ENCODE peak calls at places on chromosomes 11 and 22, in nine cellular contexts. D is esophagus squamous epithelium, N is HCT116, F is sigmoid colon, I is body of pancreas, Q is A549, G is gastrocnemius medialis, V is upper lobe of left lung, O is GM12892. Y is an unnamed sample.

GRCh38 chr11:5043385-5043784 is 2.9 kb upstream of the OR52J3 start:
- DNase-seq in Q (no peak), I (no peak), D (no peak), O (no peak), G (no peak), F (no peak), N (no peak), V (no peak), Y (no peak)

GRCh38 chr11:70122490-70123198 is 44.5 kb downstream of the ANO1 start:
- DNase-seq in F (no peak), G (no peak), N (no peak), Q (no peak), V (no peak), D (no peak), I (no peak), O (no peak), Y (no peak)

GRCh38 chr11:92376146-92376599 is 151.6 kb downstream of the FAT3 start:
- DNase-seq in V (no peak), G (no peak), N (no peak), Q (peak; percentile 45), I (no peak), D (no peak), O (no peak), F (no peak), Y (no peak)

GRCh38 chr11:13073119-13073981 is 64.2 kb downstream of the RASSF10 start:
- DNase-seq in V (peak; percentile 30), I (no peak), Q (peak; percentile 91), F (no peak), O (no peak), G (no peak), D (no peak), N (peak; percentile 76), Y (no peak)

GRCh38 chr22:19357270-19358105 is 66.0 kb upstream of the CLTCL1 start:
- DNase-seq in D (no peak), G (no peak), F (no peak), Q (no peak), I (no peak), O (no peak), V (no peak), N (no peak), Y (no peak)

GRCh38 chr11:85299247-85299646 is 327.9 kb downstream of the DLG2 start:
- DNase-seq in F (no peak), O (no peak), Q (peak; percentile 75), G (no peak), D (no peak), I (no peak), N (no peak), V (no peak), Y (no peak)

GRCh38 chr11:2169001-2169370 is 2.6 kb downstream of the TH start:
- DNase-seq in Q (no peak), I (no peak), F (no peak), D (no peak), O (no peak), V (peak; percentile 62), N (no peak), G (no peak), Y (no peak)

GRCh38 chr11:26187639-26188038 is 144.3 kb upstream of the ANO3 start:
- DNase-seq in G (no peak), V (no peak), F (no peak), Q (peak; percentile 30), I (peak; percentile 7), O (no peak), D (no peak), N (no peak), Y (peak; percentile 33)

GRCh38 chr11:33835143-33835878 is 56.6 kb downstream of the LMO2 start:
- DNase-seq in V (no peak), G (no peak), I (no peak), O (no peak), D (no peak), Q (peak; percentile 69), F (no peak), N (peak; percentile 48), Y (no peak)

GRCh38 chr11:110091995-110092576 is 1.1 kb upstream of the ZC3H12C start:
- DNase-seq in N (peak; percentile 3), V (no peak), I (no peak), F (no peak), O (no peak), G (no peak), Q (no peak), D (no peak), Y (no peak)

GRCh38 chr22:46233231-46233630 is 16.9 kb downstream of the CDPF1 start:
- DNase-seq in V (no peak), G (peak; percentile 45), I (peak; percentile 77), N (no peak), D (no peak), Q (no peak), O (no peak), F (peak; percentile 76), Y (peak; percentile 30)

GRCh38 chr11:118757881-118758399 is 33.0 kb downstream of the DDX6 start:
- DNase-seq in G (no peak), I (no peak), O (no peak), F (no peak), V (no peak), Q (peak; percentile 3), N (no peak), D (no peak), Y (no peak)

GRCh38 chr11:64900263-64900678 is 16.7 kb downstream of the ATG2A start:
- DNase-seq in D (no peak), G (no peak), Q (peak; percentile 46), V (peak; percentile 64), F (no peak), I (peak; percentile 55), N (no peak), O (no peak), Y (no peak)
- TF ChIP-seq POLR2A in D (no peak), G (no peak), Q (no peak), V (no peak), F (no peak), I (peak; percentile 9), N (no peak), O (no peak), Y (no peak)

GRCh38 chr11:73872746-73873412 is 3.8 kb downstream of the COA4 start:
- DNase-seq in N (no peak), G (no peak), D (no peak), I (no peak), F (no peak), V (peak; percentile 47), Q (no peak), O (no peak), Y (no peak)

GRCh38 chr11:73866586-73866996 is 10.1 kb downstream of the COA4 start:
- DNase-seq in D (no peak), I (peak; percentile 26), F (peak; percentile 89), V (no peak), N (peak; percentile 12), G (peak; percentile 9), Q (peak; percentile 65), O (no peak), Y (peak; percentile 33)

GRCh38 chr11:73870261-73870660 is 6.4 kb downstream of the COA4 start:
- DNase-seq in I (no peak), F (no peak), G (no peak), Q (no peak), V (no peak), D (no peak), N (no peak), O (no peak), Y (no peak)

GRCh38 chr11:73866095-73866579 is 10.5 kb downstream of the COA4 start:
- DNase-seq in Q (no peak), I (no peak), O (no peak), N (no peak), D (no peak), F (no peak), V (no peak), G (no peak), Y (no peak)

GRCh38 chr11:73869234-73869949 is 7.3 kb downstream of the COA4 start:
- DNase-seq in F (no peak), G (no peak), Q (peak; percentile 49), O (no peak), I (no peak), D (no peak), V (no peak), N (no peak), Y (no peak)
- TF ChIP-seq POLR2A in F (no peak), G (no peak), Q (no peak), O (no peak), I (no peak), D (no peak), V (no peak), N (no peak), Y (no peak)

DNA sequence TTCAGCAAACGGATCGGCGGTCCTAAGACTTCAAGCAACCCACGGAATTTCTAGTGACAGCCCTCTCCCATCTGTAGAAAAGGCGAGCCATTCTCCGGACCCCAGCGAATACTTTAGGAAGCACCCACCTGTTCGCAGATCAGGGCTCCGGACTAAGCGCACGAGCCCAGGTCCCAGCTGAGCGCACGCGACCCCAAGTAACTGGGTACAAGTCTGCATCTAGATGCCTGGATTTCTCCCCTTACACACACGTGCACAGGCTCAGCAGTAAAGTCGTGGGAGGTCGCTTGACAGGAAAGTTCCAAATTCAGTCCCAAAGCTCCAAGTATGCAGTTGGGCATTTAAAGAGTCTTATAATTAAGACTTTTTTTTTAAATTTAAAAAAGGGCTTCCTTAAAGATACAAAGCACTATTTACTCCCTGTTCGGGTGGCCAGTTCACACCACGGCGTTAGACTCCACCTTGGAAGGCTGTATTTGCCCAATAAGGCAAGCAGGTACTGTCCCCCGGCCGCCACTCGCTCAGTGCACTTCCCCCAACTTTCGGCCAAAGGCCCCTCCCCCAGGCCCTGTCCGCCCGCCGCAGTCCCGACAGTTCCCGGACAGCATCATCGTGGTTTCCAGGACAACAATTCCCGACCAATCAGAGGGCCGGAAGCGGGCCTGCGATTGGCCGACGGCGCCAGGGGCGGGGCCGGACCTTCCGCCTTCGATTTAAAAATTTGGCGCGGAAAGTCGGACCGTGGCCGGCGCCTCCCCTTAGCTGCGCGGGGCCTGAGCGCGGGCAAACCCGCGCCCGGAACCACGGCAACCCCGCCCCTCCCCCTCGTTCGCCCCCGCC is at the start of gene E2F8:
- DNase-seq in O (peak; percentile 92), Q (peak; percentile 95), V (peak; percentile 97), G (peak; percentile 93), I (peak; percentile 94), D (peak; percentile 46), N (peak; percentile 93), F (peak; percentile 90), Y (peak; percentile 97)
- TF ChIP-seq POLR2A in O (peak; percentile 30), Q (no peak), V (no peak), G (peak; percentile 52), I (no peak), D (no peak), N (no peak), F (no peak), Y (no peak)

GRCh38 chr11:63813035-63813562 is at the start of gene SPINDOC:
- DNase-seq in V (peak; percentile 96), N (no peak), O (peak; percentile 93), I (peak; percentile 74), F (peak; percentile 90), G (peak; percentile 56), Q (peak; percentile 60), D (no peak), Y (peak; percentile 35)
- TF ChIP-seq POLR2A in V (peak; percentile 62), N (peak; percentile 61), O (peak; percentile 79), I (no peak), F (no peak), G (peak; percentile 80), Q (peak; percentile 55), D (no peak), Y (no peak)

DNA sequence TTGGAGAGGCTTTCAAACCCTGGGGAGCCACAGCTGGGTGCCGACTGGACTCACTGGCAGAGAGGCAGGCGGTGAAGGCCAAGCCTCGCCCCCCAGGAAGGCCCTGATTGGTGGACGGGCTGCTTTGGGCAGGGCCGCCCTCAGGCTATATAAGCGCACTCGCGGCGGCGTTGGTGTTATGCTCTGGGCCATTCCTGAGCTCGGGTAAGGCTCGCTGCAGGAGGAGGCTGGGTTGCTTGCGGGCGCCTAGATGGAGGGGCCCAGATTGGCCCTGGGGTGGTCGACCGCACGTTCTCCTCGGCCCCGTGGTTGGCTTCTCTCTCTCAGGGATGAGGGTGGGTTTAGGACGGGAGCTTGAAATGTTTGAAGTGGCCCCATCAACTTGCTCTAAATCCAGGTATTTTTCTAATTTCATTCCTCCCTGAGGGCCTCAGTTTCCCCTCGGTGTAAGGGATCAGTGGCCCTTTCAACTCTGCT is at the start of gene SPDYC:
- DNase-seq in G (no peak), F (no peak), N (peak; percentile 56), V (peak; percentile 67), I (no peak), D (no peak), Q (no peak), O (no peak), Y (no peak)
- TF ChIP-seq POLR2A in G (no peak), F (no peak), N (peak; percentile 66), V (no peak), I (no peak), D (no peak), Q (no peak), O (no peak), Y (no peak)